ENCODE peak calls at places on chromosome 3, in seven cellular contexts. One of them, this sample, is unnamed.

GRCh38 chr3:72255736-72256559 is 471.0 kb upstream of the PROK2 start:
- DNase-seq in left lung: no peak
- DNase-seq in vagina: no peak
- DNase-seq in upper lobe of right lung: peak; percentile 77
- DNase-seq in spleen: peak; percentile 81
- DNase-seq in endothelial cell: no peak
- DNase-seq in ovary: no peak
- DNase-seq in this sample: no peak

GRCh38 chr3:97952872-97953271 is 19.4 kb downstream of the RIOX2 start:
- DNase-seq in left lung: no peak
- DNase-seq in vagina: no peak
- DNase-seq in upper lobe of right lung: no peak
- DNase-seq in spleen: no peak
- DNase-seq in endothelial cell: no peak
- DNase-seq in ovary: no peak
- DNase-seq in this sample: no peak

GRCh38 chr3:143840636-143841035 is 7.6 kb downstream of the SLC9A9 start:
- DNase-seq in left lung: no peak
- DNase-seq in vagina: no peak
- DNase-seq in upper lobe of right lung: no peak
- DNase-seq in spleen: no peak
- DNase-seq in endothelial cell: no peak
- DNase-seq in ovary: no peak
- DNase-seq in this sample: no peak

GRCh38 chr3:134419966-134420321 is 45.7 kb upstream of the AMOTL2 start:
- DNase-seq in left lung: no peak
- DNase-seq in vagina: no peak
- DNase-seq in upper lobe of right lung: no peak
- DNase-seq in spleen: no peak
- DNase-seq in endothelial cell: no peak
- DNase-seq in ovary: no peak
- DNase-seq in this sample: no peak

GRCh38 chr3:52055537-52056351 is 627 bp downstream of the DUSP7 start:
- DNase-seq in left lung: peak; percentile 90
- DNase-seq in vagina: no peak
- DNase-seq in upper lobe of right lung: peak; percentile 82
- DNase-seq in spleen: peak; percentile 93
- DNase-seq in endothelial cell: peak; percentile 64
- DNase-seq in ovary: no peak
- DNase-seq in this sample: no peak

GRCh38 chr3:39052613-39053012 is 797 bp downstream of the WDR48 start:
- DNase-seq in left lung: no peak
- DNase-seq in vagina: no peak
- DNase-seq in upper lobe of right lung: no peak
- DNase-seq in spleen: no peak
- DNase-seq in endothelial cell: no peak
- DNase-seq in ovary: no peak
- DNase-seq in this sample: no peak

GRCh38 chr3:18295171-18295920 is 129.8 kb downstream of the SATB1 start:
- DNase-seq in left lung: peak; percentile 57
- DNase-seq in vagina: no peak
- DNase-seq in upper lobe of right lung: peak; percentile 73
- DNase-seq in spleen: no peak
- DNase-seq in endothelial cell: peak; percentile 63
- DNase-seq in ovary: no peak
- DNase-seq in this sample: no peak

GRCh38 chr3:6799264-6799915 is 61.5 kb upstream of the GRM7 start:
- DNase-seq in left lung: no peak
- DNase-seq in vagina: no peak
- DNase-seq in upper lobe of right lung: no peak
- DNase-seq in spleen: no peak
- DNase-seq in endothelial cell: peak; percentile 41
- DNase-seq in ovary: no peak
- DNase-seq in this sample: no peak

GRCh38 chr3:33883538-33884203 is 85.2 kb downstream of the PDCD6IP start:
- DNase-seq in left lung: no peak
- DNase-seq in vagina: no peak
- DNase-seq in upper lobe of right lung: no peak
- DNase-seq in spleen: no peak
- DNase-seq in endothelial cell: peak; percentile 43
- DNase-seq in ovary: no peak
- DNase-seq in this sample: no peak

GRCh38 chr3:134711284-134711683 is 60.5 kb upstream of the KY start:
- DNase-seq in left lung: no peak
- DNase-seq in vagina: no peak
- DNase-seq in upper lobe of right lung: no peak
- DNase-seq in spleen: no peak
- DNase-seq in endothelial cell: no peak
- DNase-seq in ovary: no peak
- DNase-seq in this sample: no peak

GRCh38 chr3:177595789-177596188 is 398.5 kb upstream of the TBL1XR1 start:
- DNase-seq in left lung: no peak
- DNase-seq in vagina: no peak
- DNase-seq in upper lobe of right lung: no peak
- DNase-seq in spleen: no peak
- DNase-seq in endothelial cell: no peak
- DNase-seq in ovary: no peak
- DNase-seq in this sample: no peak

GRCh38 chr3:32836601-32837000 is 18.8 kb downstream of the TRIM71 start:
- DNase-seq in left lung: no peak
- DNase-seq in vagina: no peak
- DNase-seq in upper lobe of right lung: no peak
- DNase-seq in spleen: no peak
- DNase-seq in endothelial cell: no peak
- DNase-seq in ovary: no peak
- DNase-seq in this sample: no peak

GRCh38 chr3:29826712-29827111 is 545.8 kb downstream of the RBMS3 start:
- DNase-seq in left lung: no peak
- DNase-seq in vagina: no peak
- DNase-seq in upper lobe of right lung: no peak
- DNase-seq in spleen: no peak
- DNase-seq in endothelial cell: no peak
- DNase-seq in ovary: no peak
- DNase-seq in this sample: no peak

GRCh38 chr3:23343509-23343908 is 140.4 kb downstream of the UBE2E2 start:
- DNase-seq in left lung: no peak
- DNase-seq in vagina: no peak
- DNase-seq in upper lobe of right lung: no peak
- DNase-seq in spleen: no peak
- DNase-seq in endothelial cell: no peak
- DNase-seq in ovary: no peak
- DNase-seq in this sample: no peak

GRCh38 chr3:42683875-42684593 is 1.3 kb upstream of the KLHL40 start:
- DNase-seq in left lung: peak; percentile 35
- DNase-seq in vagina: no peak
- DNase-seq in upper lobe of right lung: peak; percentile 64
- DNase-seq in spleen: no peak
- DNase-seq in endothelial cell: no peak
- DNase-seq in ovary: no peak
- DNase-seq in this sample: no peak

GRCh38 chr3:130537609-130538304 is 20.8 kb downstream of the COL6A6 start:
- DNase-seq in left lung: no peak
- DNase-seq in vagina: no peak
- DNase-seq in upper lobe of right lung: no peak
- DNase-seq in spleen: no peak
- DNase-seq in endothelial cell: no peak
- DNase-seq in ovary: no peak
- DNase-seq in this sample: no peak

GRCh38 chr3:57670543-57670942 is 22.3 kb downstream of the DENND6A start:
- DNase-seq in left lung: no peak
- DNase-seq in vagina: no peak
- DNase-seq in upper lobe of right lung: no peak
- DNase-seq in spleen: no peak
- DNase-seq in endothelial cell: no peak
- DNase-seq in ovary: no peak
- DNase-seq in this sample: no peak

GRCh38 chr3:152742368-152743347 is 92.3 kb upstream of the P2RY1 start:
- DNase-seq in left lung: no peak
- DNase-seq in vagina: no peak
- DNase-seq in upper lobe of right lung: no peak
- DNase-seq in spleen: no peak
- DNase-seq in endothelial cell: no peak
- DNase-seq in ovary: no peak
- DNase-seq in this sample: no peak

GRCh38 chr3:9183811-9184463 is 65.5 kb downstream of the SRGAP3 start:
- DNase-seq in left lung: no peak
- DNase-seq in vagina: no peak
- DNase-seq in upper lobe of right lung: no peak
- DNase-seq in spleen: no peak
- DNase-seq in endothelial cell: no peak
- DNase-seq in ovary: no peak
- DNase-seq in this sample: no peak

GRCh38 chr3:109195812-109196211 is 59.3 kb downstream of the C3orf85 start:
- DNase-seq in left lung: no peak
- DNase-seq in vagina: no peak
- DNase-seq in upper lobe of right lung: no peak
- DNase-seq in spleen: no peak
- DNase-seq in endothelial cell: no peak
- DNase-seq in ovary: no peak
- DNase-seq in this sample: no peak

GRCh38 chr3:73832426-73832825 is 207.7 kb upstream of the PDZRN3 start:
- DNase-seq in left lung: no peak
- DNase-seq in vagina: no peak
- DNase-seq in upper lobe of right lung: no peak
- DNase-seq in spleen: no peak
- DNase-seq in endothelial cell: no peak
- DNase-seq in ovary: no peak
- DNase-seq in this sample: no peak

GRCh38 chr3:63753567-63753966 is 65.5 kb upstream of the C3orf49 start:
- DNase-seq in left lung: no peak
- DNase-seq in vagina: no peak
- DNase-seq in upper lobe of right lung: no peak
- DNase-seq in spleen: no peak
- DNase-seq in endothelial cell: peak; percentile 4
- DNase-seq in ovary: no peak
- DNase-seq in this sample: no peak

GRCh38 chr3:126678691-126679317 is 23.9 kb upstream of the TXNRD3 start:
- DNase-seq in left lung: peak; percentile 80
- DNase-seq in vagina: peak; percentile 91
- DNase-seq in upper lobe of right lung: peak; percentile 71
- DNase-seq in spleen: peak; percentile 70
- DNase-seq in endothelial cell: no peak
- DNase-seq in ovary: no peak
- DNase-seq in this sample: no peak
- TF ChIP-seq CTCF in left lung: no peak
- TF ChIP-seq CTCF in vagina: no peak
- TF ChIP-seq CTCF in upper lobe of right lung: no peak
- TF ChIP-seq CTCF in spleen: no peak
- TF ChIP-seq CTCF in endothelial cell: no peak
- TF ChIP-seq CTCF in ovary: no peak
- TF ChIP-seq CTCF in this sample: peak; percentile 12

DNA sequence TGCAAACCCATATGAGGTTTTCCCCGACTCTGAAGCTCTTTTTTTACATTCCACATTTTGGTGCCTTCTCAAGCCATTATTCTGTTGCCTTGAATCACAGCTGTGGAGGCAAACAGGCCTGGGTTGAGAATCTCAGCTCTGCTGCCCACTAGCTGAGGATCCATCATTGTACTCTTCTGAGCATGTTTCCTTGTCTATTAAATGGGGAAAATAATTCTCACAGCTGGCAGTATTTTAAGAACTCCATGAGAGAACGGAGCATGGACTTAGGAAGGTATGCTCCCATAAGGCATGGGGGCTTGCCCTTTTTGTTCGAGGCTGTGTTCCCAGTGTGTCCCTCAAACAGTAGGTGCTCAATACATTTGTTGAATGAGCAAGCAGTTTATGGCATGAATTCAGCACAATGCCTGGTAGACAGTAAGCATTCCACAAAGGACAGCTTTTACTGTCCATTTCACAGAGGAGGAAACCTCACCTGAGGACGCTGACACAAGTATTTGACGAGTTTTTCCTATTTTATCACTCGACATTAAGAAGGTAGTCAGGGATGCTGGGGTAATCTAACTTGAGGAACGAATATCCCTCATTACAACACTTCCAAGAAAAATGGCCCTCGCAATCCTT is 2.2 kb upstream of the PTPRG start:
- DNase-seq in left lung: no peak
- DNase-seq in vagina: no peak
- DNase-seq in upper lobe of right lung: no peak
- DNase-seq in spleen: no peak
- DNase-seq in endothelial cell: peak; percentile 12
- DNase-seq in ovary: no peak
- DNase-seq in this sample: no peak
- TF ChIP-seq CTCF in left lung: no peak
- TF ChIP-seq CTCF in vagina: no peak
- TF ChIP-seq CTCF in upper lobe of right lung: no peak
- TF ChIP-seq CTCF in spleen: peak; percentile 8
- TF ChIP-seq CTCF in endothelial cell: no peak
- TF ChIP-seq CTCF in ovary: no peak
- TF ChIP-seq CTCF in this sample: peak; percentile 70

DNA sequence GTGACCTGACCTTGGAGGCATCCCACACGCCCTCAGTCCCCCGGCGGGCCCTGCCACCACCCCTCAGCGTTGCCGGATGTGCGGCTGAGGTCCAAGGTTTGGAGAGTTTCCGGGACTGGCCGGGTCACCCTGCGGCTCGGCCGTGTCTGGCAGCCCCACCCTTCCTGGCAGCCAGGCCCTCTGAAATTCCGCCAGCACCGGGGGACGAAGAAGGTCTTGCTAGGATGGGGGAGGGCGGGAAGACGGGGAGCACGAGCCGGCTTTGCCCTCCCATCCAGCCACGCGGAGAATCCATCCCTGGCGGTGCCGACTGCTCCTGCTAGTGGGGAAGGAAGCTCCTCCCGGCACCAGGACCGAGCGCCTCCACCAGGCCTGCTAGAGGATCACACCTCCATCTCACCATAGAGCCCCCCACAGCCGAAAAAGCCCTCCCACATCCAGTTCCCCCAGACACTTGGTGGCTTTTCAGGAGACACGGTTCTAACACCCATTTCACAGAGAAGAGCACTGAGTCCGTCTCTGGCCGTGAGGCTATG is 81.5 kb downstream of the CPN2 start:
- DNase-seq in left lung: peak; percentile 88
- DNase-seq in vagina: no peak
- DNase-seq in upper lobe of right lung: peak; percentile 89
- DNase-seq in spleen: peak; percentile 89
- DNase-seq in endothelial cell: no peak
- DNase-seq in ovary: peak; percentile 92
- DNase-seq in this sample: peak; percentile 88
- TF ChIP-seq CTCF in left lung: peak; percentile 40
- TF ChIP-seq CTCF in vagina: no peak
- TF ChIP-seq CTCF in upper lobe of right lung: peak; percentile 60
- TF ChIP-seq CTCF in spleen: peak; percentile 66
- TF ChIP-seq CTCF in endothelial cell: peak; percentile 28
- TF ChIP-seq CTCF in ovary: no peak
- TF ChIP-seq CTCF in this sample: peak; percentile 65

GRCh38 chr3:142127941-142128658 is 21.2 kb downstream of the TFDP2 start:
- DNase-seq in left lung: no peak
- DNase-seq in vagina: no peak
- DNase-seq in upper lobe of right lung: no peak
- DNase-seq in spleen: no peak
- DNase-seq in endothelial cell: no peak
- DNase-seq in ovary: no peak
- DNase-seq in this sample: no peak

GRCh38 chr3:142124243-142124642 is 25.1 kb downstream of the TFDP2 start:
- DNase-seq in left lung: no peak
- DNase-seq in vagina: no peak
- DNase-seq in upper lobe of right lung: no peak
- DNase-seq in spleen: no peak
- DNase-seq in endothelial cell: no peak
- DNase-seq in ovary: no peak
- DNase-seq in this sample: no peak

GRCh38 chr3:142134799-142135325 is 14.5 kb downstream of the TFDP2 start:
- DNase-seq in left lung: no peak
- DNase-seq in vagina: no peak
- DNase-seq in upper lobe of right lung: no peak
- DNase-seq in spleen: no peak
- DNase-seq in endothelial cell: no peak
- DNase-seq in ovary: no peak
- DNase-seq in this sample: no peak

GRCh38 chr3:142129516-142130171 is 19.7 kb downstream of the TFDP2 start:
- DNase-seq in left lung: no peak
- DNase-seq in vagina: no peak
- DNase-seq in upper lobe of right lung: no peak
- DNase-seq in spleen: no peak
- DNase-seq in endothelial cell: no peak
- DNase-seq in ovary: no peak
- DNase-seq in this sample: no peak
- TF ChIP-seq CTCF in left lung: no peak
- TF ChIP-seq CTCF in vagina: no peak
- TF ChIP-seq CTCF in upper lobe of right lung: no peak
- TF ChIP-seq CTCF in spleen: no peak
- TF ChIP-seq CTCF in endothelial cell: peak; percentile 57
- TF ChIP-seq CTCF in ovary: no peak
- TF ChIP-seq CTCF in this sample: peak; percentile 65